ENCODE peak calls at places on chromosomes 11 and 22, in four cellular contexts. A is cardiac muscle cell, X is spleen, E is GM12878. G is an unnamed sample.

GRCh38 chr22:42928969-42929837 is 72.1 kb upstream of the ARFGAP3 start:
- DNase-seq in A (no peak), X (peak), E (peak), G (no peak)

GRCh38 chr11:116832350-116833290 is 2.9 kb downstream of the APOC3 start:
- DNase-seq in A (no peak), X (peak), E (no peak), G (no peak)

GRCh38 chr22:17105143-17106129 is 15.7 kb downstream of the TMEM121B start:
- DNase-seq in A (no peak), X (no peak), E (no peak), G (no peak)

GRCh38 chr22:40939202-40939601 is 12.0 kb upstream of the RBX1 start:
- DNase-seq in A (no peak), X (no peak), E (no peak), G (no peak)

GRCh38 chr22:49134076-49134475 is 693.6 kb downstream of the BRD1 start:
- DNase-seq in A (no peak), X (no peak), E (no peak), G (no peak)

GRCh38 chr22:45552580-45553332 is 50.1 kb downstream of the FBLN1 start:
- DNase-seq in A (no peak), X (no peak), E (no peak), G (peak)

GRCh38 chr11:130340671-130341319 is 26.1 kb upstream of the ZBTB44 start:
- DNase-seq in A (no peak), X (no peak), E (no peak), G (no peak)

GRCh38 chr11:8765294-8765693 is 82.7 kb downstream of the RPL27A start:
- DNase-seq in A (no peak), X (no peak), E (no peak), G (no peak)

GRCh38 chr11:41522391-41522790 is 62.9 kb upstream of the LRRC4C start:
- DNase-seq in A (no peak), X (no peak), E (no peak), G (no peak)

GRCh38 chr22:19522190-19522880 is 1.9 kb downstream of the CLDN5 start:
- DNase-seq in A (no peak), X (no peak), E (no peak), G (no peak)

GRCh38 chr11:23423119-23423518 is 562.8 kb upstream of the CCDC179 start:
- DNase-seq in A (no peak), X (no peak), E (no peak), G (no peak)

GRCh38 chr11:81373986-81374385 is 1359.7 kb downstream of the FAM181B start:
- DNase-seq in A (no peak), X (no peak), E (no peak), G (no peak)

GRCh38 chr11:27721505-27722116 is 21.4 kb upstream of the BDNF start:
- DNase-seq in A (no peak), X (no peak), E (no peak), G (no peak)

GRCh38 chr11:6298605-6299004 is 21.7 kb downstream of the CAVIN3 start:
- DNase-seq in A (peak), X (no peak), E (no peak), G (peak)

GRCh38 chr11:20962581-20962980 is 293.2 kb downstream of the NELL1 start:
- DNase-seq in A (no peak), X (no peak), E (no peak), G (no peak)
- TF ChIP-seq CTCF in A (no peak), X (no peak), E (no peak), G (no peak)

GRCh38 chr11:76248210-76248609 is 41.9 kb upstream of the WNT11 start:
- DNase-seq in A (no peak), X (no peak), E (no peak), G (no peak)
- TF ChIP-seq CTCF in A (peak), X (no peak), E (peak), G (no peak)

GRCh38 chr22:44445731-44446130 is 52.3 kb downstream of the RTL6 start:
- DNase-seq in A (no peak), X (peak), E (no peak), G (no peak)

GRCh38 chr22:44445307-44445680 is 52.7 kb downstream of the RTL6 start:
- DNase-seq in A (no peak), X (peak), E (no peak), G (no peak)

GRCh38 chr22:44443641-44444235 is 54.3 kb downstream of the RTL6 start:
- DNase-seq in A (no peak), X (peak), E (no peak), G (no peak)

GRCh38 chr22:44442856-44443595 is 55.0 kb downstream of the RTL6 start:
- DNase-seq in A (peak), X (peak), E (no peak), G (no peak)

GRCh38 chr22:44444341-44445306 is 53.4 kb downstream of the RTL6 start:
- DNase-seq in A (no peak), X (peak), E (no peak), G (no peak)
- TF ChIP-seq CTCF in A (peak), X (no peak), E (no peak), G (no peak)

GRCh38 chr11:78194490-78194889 is 5.8 kb downstream of the USP35 start:
- DNase-seq in A (no peak), X (no peak), E (no peak), G (no peak)
- TF ChIP-seq CTCF in A (no peak), X (no peak), E (no peak), G (no peak)

DNA sequence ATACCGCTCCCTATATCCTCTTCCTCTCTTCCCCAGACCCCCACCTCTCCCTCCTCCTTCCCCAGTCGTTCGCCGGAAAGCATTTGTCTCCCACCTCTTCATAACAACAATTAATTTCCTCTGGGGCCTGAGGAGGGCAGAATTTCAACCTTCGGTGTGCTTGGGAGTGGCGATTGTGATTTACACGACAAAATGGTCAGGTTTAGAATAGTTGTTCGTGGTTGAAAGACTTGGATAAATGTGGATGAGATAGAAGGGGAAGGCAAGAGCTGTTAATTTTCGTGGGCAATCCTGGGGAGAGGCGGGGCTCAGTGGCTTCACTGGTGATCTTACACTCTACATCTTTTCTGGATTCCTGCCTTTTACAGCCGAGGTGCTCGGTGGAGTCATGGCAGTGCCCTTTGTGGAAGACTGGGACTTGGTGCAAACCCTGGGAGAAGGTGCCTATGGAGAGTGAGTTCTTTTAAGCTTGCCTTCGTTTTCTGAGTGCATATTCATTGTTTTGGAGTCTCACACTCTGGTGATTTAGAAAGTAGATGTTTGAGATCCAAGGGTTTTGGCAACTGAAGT is 1.5 kb downstream of the CHEK1 start:
- DNase-seq in A (peak), X (no peak), E (peak), G (no peak)
- TF ChIP-seq CTCF in A (peak), X (no peak), E (peak), G (no peak)

DNA sequence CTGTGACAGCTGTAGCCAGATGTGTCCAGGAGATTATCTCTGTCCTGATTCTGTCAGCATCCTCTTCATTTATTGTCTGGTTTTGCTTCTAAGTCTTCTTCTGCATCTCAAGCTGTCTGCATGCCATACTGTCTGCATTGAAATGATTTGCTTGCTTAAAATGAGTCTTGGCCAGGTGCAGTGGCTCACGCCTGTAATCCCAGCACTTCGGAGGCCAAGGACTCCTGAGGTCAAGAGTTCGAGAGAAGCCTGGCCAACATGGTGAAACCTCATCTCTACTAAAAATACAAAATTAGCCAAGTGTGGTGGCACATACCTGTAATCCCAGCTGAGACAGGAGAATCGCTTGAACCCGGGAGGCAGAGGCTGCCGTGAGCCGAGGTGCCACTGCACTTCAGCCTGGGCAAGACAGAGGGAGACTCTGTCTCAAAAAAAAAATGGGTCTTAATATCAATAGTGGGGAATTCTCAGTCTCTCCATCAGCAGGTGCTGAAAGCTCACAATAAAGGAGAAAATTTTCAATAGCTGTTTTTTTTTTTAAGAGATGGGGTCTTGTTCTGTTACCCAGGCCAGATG is 39.2 kb upstream of the AMPD3 start:
- DNase-seq in A (no peak), X (no peak), E (no peak), G (no peak)
- TF ChIP-seq CTCF in A (no peak), X (no peak), E (no peak), G (no peak)

GRCh38 chr11:95089620-95090542 is at the start of gene ENDOD1:
- DNase-seq in A (peak), X (peak), E (no peak), G (peak)
- TF ChIP-seq CTCF in A (peak), X (no peak), E (no peak), G (no peak)

DNA sequence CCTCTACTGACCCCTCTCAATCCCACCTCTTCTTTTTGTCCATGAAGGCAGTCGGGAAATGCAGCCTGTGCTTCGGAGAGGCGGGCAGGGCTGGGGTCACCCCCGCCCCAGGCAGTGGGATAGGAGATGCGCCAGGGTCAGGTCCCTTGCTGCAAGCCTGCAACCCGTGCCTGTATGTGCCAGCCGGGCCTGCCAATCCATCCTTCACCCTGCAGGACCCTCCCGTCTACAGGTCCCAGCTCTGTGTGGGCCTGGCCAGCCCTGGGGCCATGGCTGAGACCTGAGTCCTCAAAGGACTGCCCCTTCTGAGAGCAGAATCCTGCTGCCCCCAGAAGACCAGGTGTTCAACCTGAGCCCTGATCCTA is 10.9 kb downstream of the ASCL2 start:
- DNase-seq in A (no peak), X (peak), E (no peak), G (no peak)
- TF ChIP-seq CTCF in A (no peak), X (no peak), E (no peak), G (no peak)

DNA sequence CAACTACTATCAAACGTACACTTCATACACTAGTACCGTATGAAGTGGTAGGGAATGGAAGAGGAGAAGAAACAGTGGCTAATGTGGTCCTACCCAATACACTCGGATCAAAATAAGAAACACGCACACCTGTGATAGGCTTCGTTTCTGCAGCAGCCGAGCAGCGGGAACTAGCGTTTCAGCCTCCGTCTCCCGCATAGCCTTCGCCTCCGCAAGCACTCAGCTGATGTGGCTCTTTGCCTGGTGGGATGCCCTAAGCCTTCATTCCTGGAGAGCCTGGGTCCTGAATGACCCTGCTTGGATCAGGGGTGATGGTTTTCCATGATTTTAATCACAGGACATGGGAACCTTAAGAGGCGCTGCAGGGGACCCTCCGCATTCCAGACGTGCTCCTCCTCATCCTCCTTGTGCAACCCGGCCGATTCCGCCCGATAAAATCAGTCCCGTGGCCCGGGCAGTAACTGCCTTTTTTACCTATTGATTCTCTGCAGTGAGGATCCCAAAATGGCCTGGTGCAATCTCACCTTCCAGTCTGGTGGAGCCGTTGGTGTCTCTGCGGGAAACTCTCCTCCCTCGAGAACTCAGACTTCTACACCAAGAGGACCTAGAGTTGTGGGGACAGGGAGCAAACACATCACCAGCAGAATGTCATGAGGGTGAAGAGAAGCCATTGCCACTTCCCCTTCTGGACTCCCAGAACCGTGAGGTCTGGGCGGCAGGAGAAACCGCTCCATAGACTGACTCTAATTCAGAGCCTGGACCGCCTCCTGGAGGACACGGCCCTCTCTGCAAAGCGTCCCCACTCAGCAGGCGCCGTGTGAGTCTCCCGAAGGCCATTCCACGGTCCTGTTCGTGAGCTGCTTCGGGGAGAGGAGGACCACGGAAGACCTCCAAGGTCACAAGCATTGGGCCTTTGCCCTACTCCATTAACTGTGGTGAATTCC is 8.1 kb downstream of the C11orf21 start:
- DNase-seq in A (no peak), X (no peak), E (no peak), G (peak)
- TF ChIP-seq CTCF in A (no peak), X (no peak), E (no peak), G (no peak)

GRCh38 chr22:30575011-30575671 is 676 bp upstream of the GAL3ST1 start:
- DNase-seq in A (no peak), X (no peak), E (no peak), G (no peak)
- TF ChIP-seq CTCF in A (no peak), X (no peak), E (no peak), G (no peak)

G was measured in nephron progenitor cell.